ENCODE peak calls at places on chromosome X, in five cellular contexts. F is astrocyte; M is suprapubic skin; W is CD8-positive, alpha-beta T cell; N is PC-9. B is an unnamed sample.

GRCh38 chrX:30904186-30904585 is 15.1 kb upstream of the TAB3 start:
- DNase-seq in W (no peak), F (no peak), N (no peak), M (no peak), B (no peak)

GRCh38 chrX:16946971-16947562 is 609 bp downstream of the REPS2 start:
- DNase-seq in W (peak; percentile 9), N (no peak), F (no peak), M (no peak), B (peak; percentile 67)

GRCh38 chrX:101430457-101431078 is 22.5 kb downstream of the HNRNPH2 start:
- DNase-seq in N (no peak), F (peak; percentile 55), M (no peak), W (no peak), B (no peak)

GRCh38 chrX:153689654-153690465 is 2.1 kb downstream of the SLC6A8 start:
- DNase-seq in F (no peak), W (no peak), N (no peak), M (no peak), B (no peak)

GRCh38 chrX:150199181-150199580 is 163.9 kb upstream of the MAMLD1 start:
- DNase-seq in N (no peak), F (no peak), M (no peak), W (no peak), B (no peak)

GRCh38 chrX:44042731-44043130 is 69.5 kb upstream of the NDP start:
- DNase-seq in M (no peak), F (peak; percentile 66), W (no peak), N (no peak), B (no peak)

GRCh38 chrX:148376342-148376741 is 124.1 kb upstream of the AFF2 start:
- DNase-seq in F (no peak), W (no peak), M (no peak), N (no peak), B (no peak)

GRCh38 chrX:109632906-109633504 is 8.0 kb upstream of the KCNE5 start:
- DNase-seq in N (no peak), M (no peak), W (no peak), F (no peak), B (no peak)

GRCh38 chrX:19904778-19905367 is 17.5 kb upstream of the SH3KBP1 start:
- DNase-seq in W (no peak), M (no peak), N (peak; percentile 72), F (no peak), B (no peak)

GRCh38 chrX:118350221-118350620 is 4.3 kb downstream of the WDR44 start:
- DNase-seq in N (no peak), W (no peak), M (no peak), F (no peak), B (no peak)

GRCh38 chrX:70755850-70756249 is 152.7 kb downstream of the TEX11 start:
- DNase-seq in N (no peak), M (no peak), W (peak; percentile 52), F (no peak), B (no peak)

GRCh38 chrX:9953396-9953795 is 13.8 kb upstream of the CLDN34 start:
- DNase-seq in N (no peak), W (no peak), M (no peak), F (no peak), B (no peak)
- TF ChIP-seq CTCF in N (no peak), W (no peak), M (no peak), F (no peak), B (no peak)

DNA sequence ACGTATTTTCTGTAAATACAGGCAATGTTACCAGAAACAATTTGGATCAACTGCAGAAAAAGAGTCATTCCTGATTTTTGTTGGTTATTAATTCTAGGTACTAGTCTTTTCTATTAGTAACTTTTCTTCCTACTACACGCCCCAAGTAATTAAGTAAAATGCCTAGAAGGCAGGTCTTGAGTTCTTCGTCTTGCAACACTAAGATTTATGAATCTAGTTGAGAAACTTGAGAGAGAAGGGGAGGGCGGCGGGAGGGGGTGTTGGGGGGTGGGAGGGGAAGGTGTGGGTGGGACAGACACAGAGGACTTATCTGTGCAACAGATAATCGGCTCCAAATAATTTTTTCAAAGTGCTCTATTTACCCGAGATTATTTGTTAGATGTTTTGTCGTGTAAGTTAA is 3.0 kb downstream of the RAP2C start:
- DNase-seq in M (no peak), W (no peak), N (peak; percentile 49), F (no peak), B (peak; percentile 53)
- H3K27ac ChIP-seq in M (peak overlapping the region; percentile 97), W (peak overlapping the region; percentile 97), N (peak overlapping the region; percentile 88), F (no peak overlapping the region), B (no peak overlapping the region)

GRCh38 chrX:46545111-46546005 is at the start of gene ZNF674:
- DNase-seq in N (peak; percentile 71), W (peak; percentile 94), F (peak; percentile 77), M (peak; percentile 93), B (peak; percentile 96)
- TF ChIP-seq CTCF in N (no peak), W (no peak), F (no peak), M (peak; percentile 11), B (peak; percentile 35)

GRCh38 chrX:115345654-115346014 is 56.1 kb downstream of the LUZP4 start:
- DNase-seq in M (no peak), N (no peak), F (no peak), W (no peak), B (no peak)
- H3K27ac ChIP-seq in M (peak overlapping the region; percentile 59), N (peak overlapping the region; percentile 75), F (peak overlapping the region; percentile 60), W (no peak overlapping the region), B (peak overlapping the region; percentile 36)

GRCh38 chrX:47854474-47854873 is 17.8 kb downstream of the ZNF81 start:
- DNase-seq in M (no peak), F (no peak), N (no peak), W (peak; percentile 20), B (no peak)
- TF ChIP-seq CTCF in M (no peak), F (peak; percentile 15), N (no peak), W (no peak), B (peak; percentile 45)

GRCh38 chrX:136210243-136210642 is 41.0 kb downstream of the MAP7D3 start:
- DNase-seq in N (no peak), F (no peak), W (no peak), M (no peak), B (no peak)
- H3K27ac ChIP-seq in N (no peak overlapping the region), F (no peak overlapping the region), W (no peak overlapping the region), M (no peak overlapping the region), B (no peak overlapping the region)

DNA sequence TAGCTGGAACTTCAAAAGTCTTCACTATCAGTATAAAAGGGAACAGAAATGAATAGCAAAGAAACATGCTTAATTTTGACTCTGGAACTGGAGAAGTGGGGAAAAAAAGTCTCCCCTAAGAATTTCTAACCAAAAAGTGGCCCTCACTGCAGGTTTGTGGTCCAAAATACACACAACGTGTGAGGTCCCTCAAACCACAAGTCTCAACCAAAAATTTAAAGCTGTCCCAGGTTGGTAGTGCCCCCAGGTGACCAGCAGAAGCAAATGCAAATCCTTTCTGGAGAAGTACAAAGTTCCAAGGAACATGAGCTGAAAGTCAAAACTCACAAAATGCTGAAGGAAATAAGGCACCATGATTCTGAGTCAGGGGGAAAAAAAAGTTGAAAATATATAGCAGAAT is 23.6 kb upstream of the VAMP7 start:
- DNase-seq in F (no peak), M (no peak), W (no peak), N (no peak), B (no peak)
- TF ChIP-seq CTCF in F (no peak), M (no peak), W (no peak), N (peak; percentile 43), B (peak; percentile 14)

GRCh38 chrX:129875669-129876068 is 30.3 kb upstream of the UTP14A start:
- DNase-seq in M (no peak), N (peak; percentile 56), W (no peak), F (peak; percentile 80), B (no peak)

GRCh38 chrX:129872524-129872923 is 28.8 kb upstream of the ZDHHC9 start:
- DNase-seq in W (no peak), M (no peak), F (no peak), N (no peak), B (no peak)

GRCh38 chrX:129877401-129877800 is 28.6 kb upstream of the UTP14A start:
- DNase-seq in M (no peak), W (no peak), F (peak; percentile 39), N (peak; percentile 75), B (no peak)

GRCh38 chrX:129876734-129877395 is 29.1 kb upstream of the UTP14A start:
- DNase-seq in W (no peak), F (peak; percentile 74), M (no peak), N (peak; percentile 95), B (no peak)
- H3K27ac ChIP-seq in W (no peak overlapping the region), F (peak overlapping the region; percentile 1), M (no peak overlapping the region), N (peak overlapping the region; percentile 82), B (no peak overlapping the region)

DNA sequence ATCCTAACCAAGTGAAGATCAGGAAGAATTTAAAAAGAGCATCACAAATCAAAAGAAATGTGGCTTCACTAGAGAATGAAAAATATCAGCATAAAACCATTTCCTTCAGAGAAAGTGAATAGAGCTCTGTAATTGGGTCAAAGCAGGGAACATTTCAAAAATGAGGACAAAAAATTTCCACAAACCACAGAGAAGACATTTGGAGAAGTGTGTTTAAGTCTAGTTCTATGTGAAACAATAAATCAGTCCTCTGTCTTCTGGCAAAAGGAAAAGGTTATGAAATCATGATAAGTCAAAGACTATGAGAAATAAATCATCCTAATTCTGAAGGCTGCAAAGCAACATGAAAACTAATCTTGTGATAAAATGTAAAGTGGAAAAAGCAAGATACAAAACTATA is 27.9 kb downstream of the SMPX start:
- DNase-seq in W (no peak), F (peak; percentile 66), M (no peak), N (no peak), B (no peak)
- TF ChIP-seq CTCF in W (no peak), F (no peak), M (no peak), N (no peak), B (no peak)

DNA sequence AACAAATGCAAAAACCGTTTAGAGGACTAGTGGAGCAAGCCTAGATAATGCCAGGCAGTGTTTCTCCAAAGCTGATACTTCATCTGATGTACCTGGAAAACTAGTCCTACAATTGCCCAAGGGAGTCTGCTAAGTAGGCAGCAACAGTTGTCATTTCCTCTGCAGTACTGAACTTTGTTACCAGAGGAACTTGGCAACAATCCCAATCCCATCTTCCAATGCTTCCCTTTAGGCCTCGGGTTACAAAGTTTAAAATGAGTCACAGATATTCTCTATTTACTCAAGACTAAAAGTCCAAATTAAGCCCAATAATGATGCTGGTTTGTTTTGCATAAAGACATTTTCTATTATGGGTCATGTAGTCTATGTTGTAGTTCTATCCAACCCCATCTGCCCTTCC is 120.0 kb upstream of the GLRA2 start:
- DNase-seq in M (no peak), N (peak; percentile 53), F (no peak), W (no peak), B (no peak)
- H3K27ac ChIP-seq in M (no peak overlapping the region), N (peak overlapping the region; percentile 32), F (no peak overlapping the region), W (no peak overlapping the region), B (no peak overlapping the region)

B was measured in upper lobe of right lung.